ENCODE peak calls at places on chromosome 20, in eight cellular contexts. I is foreskin fibroblast, T is MCF 10A, Z is HuH-7, Y is T-helper 17 cell, E is COR-L47, H is endodermal cell, K is NCI-H1417. Q is an unnamed sample.
A peak's percentile ranks its signal among the peaks of the same experiment; 100 is the strongest.

GRCh38 chr20:3847419-3847940 is 846 bp downstream of the MAVS start:
- DNase-seq in I (no peak), H (no peak), Z (no peak), K (no peak), Y (no peak), T (no peak), E (no peak), Q (no peak)

GRCh38 chr20:728022-728944 is 40.0 kb downstream of the SLC52A3 start:
- DNase-seq in T (no peak), Z (peak; percentile 89), H (peak; percentile 95), E (peak; percentile 47), Y (no peak), I (peak; percentile 71), K (peak; percentile 80), Q (peak; percentile 59)

GRCh38 chr20:40997116-40997515 is 31.5 kb upstream of the TOP1 start:
- DNase-seq in T (no peak), Z (no peak), I (no peak), H (peak; percentile 91), E (no peak), Y (no peak), K (no peak), Q (no peak)

GRCh38 chr20:14820771-14821170 is 483.4 kb upstream of the FLRT3 start:
- DNase-seq in I (peak; percentile 77), E (peak; percentile 13), Y (no peak), H (no peak), T (no peak), Z (no peak), K (no peak), Q (no peak)

GRCh38 chr20:7540923-7541322 is 399.3 kb downstream of the HAO1 start:
- DNase-seq in I (peak; percentile 27), T (peak; percentile 51), E (no peak), Y (no peak), K (no peak), H (no peak), Z (peak; percentile 37), Q (no peak)

GRCh38 chr20:44460795-44461141 is 14.9 kb upstream of the TTPAL start:
- DNase-seq in K (peak; percentile 64), Z (no peak), Y (no peak), H (no peak), T (peak; percentile 64), I (peak; percentile 61), E (peak; percentile 21), Q (no peak)

GRCh38 chr20:20489054-20489453 is 121.2 kb downstream of the INSM1 start:
- DNase-seq in Z (no peak), H (no peak), K (no peak), E (no peak), T (peak; percentile 33), I (no peak), Y (no peak), Q (no peak)

GRCh38 chr20:1810926-1811620 is 84.1 kb upstream of the SIRPA start:
- DNase-seq in Z (no peak), I (peak; percentile 70), H (peak; percentile 49), E (no peak), Y (no peak), K (peak; percentile 28), T (no peak), Q (no peak)

GRCh38 chr20:6705920-6706500 is 61.5 kb upstream of the BMP2 start:
- DNase-seq in Z (no peak), E (no peak), H (no peak), T (peak; percentile 76), Y (no peak), I (peak; percentile 3), K (no peak), Q (no peak)

GRCh38 chr20:50478162-50479036 is 31.8 kb upstream of the PTPN1 start:
- DNase-seq in Y (peak; percentile 51), K (peak; percentile 54), H (peak; percentile 90), Z (peak; percentile 74), T (peak; percentile 79), E (peak; percentile 51), I (peak; percentile 46), Q (no peak)

GRCh38 chr20:32727663-32728062 is 15.6 kb downstream of the COMMD7 start:
- DNase-seq in Y (no peak), I (peak; percentile 87), H (no peak), K (no peak), Z (no peak), E (no peak), T (peak; percentile 42), Q (no peak)

GRCh38 chr20:16922834-16923233 is 174.7 kb downstream of the OTOR start:
- DNase-seq in E (no peak), H (no peak), K (no peak), Y (no peak), T (peak; percentile 80), I (peak; percentile 91), Z (no peak), Q (no peak)

GRCh38 chr20:59835057-59835447 is 98.4 kb downstream of the SYCP2 start:
- DNase-seq in Y (no peak), T (no peak), K (peak; percentile 82), I (peak; percentile 4), E (peak; percentile 75), H (no peak), Z (no peak), Q (no peak)

GRCh38 chr20:50528129-50528528 is 17.9 kb downstream of the PTPN1 start:
- DNase-seq in K (no peak), Z (no peak), T (no peak), H (no peak), E (no peak), I (no peak), Y (no peak), Q (no peak)